ENCODE peak calls at places on chromosomes 11 and 22, in five cellular contexts. One of them, this sample, is unnamed.

GRCh38 chr11:12581923-12582322 is 92.3 kb upstream of the TEAD1 start:
- DNase-seq in lung: peak; percentile 77
- DNase-seq in MM.1S: no peak
- DNase-seq in cardiac fibroblast: peak; percentile 72
- DNase-seq in nephron progenitor cell: no peak
- DNase-seq in this sample: no peak

GRCh38 chr22:32951807-32952153 is 106.4 kb downstream of the SYN3 start:
- DNase-seq in lung: no peak
- DNase-seq in cardiac fibroblast: no peak
- DNase-seq in MM.1S: no peak
- DNase-seq in nephron progenitor cell: no peak
- DNase-seq in this sample: no peak

GRCh38 chr11:69414773-69415187 is 66.7 kb upstream of the LINC01488 start:
- DNase-seq in cardiac fibroblast: no peak
- DNase-seq in nephron progenitor cell: no peak
- DNase-seq in MM.1S: no peak
- DNase-seq in lung: no peak
- DNase-seq in this sample: no peak

GRCh38 chr11:38900156-38900679 is 2302.2 kb upstream of the RAG2 start:
- DNase-seq in cardiac fibroblast: no peak
- DNase-seq in lung: no peak
- DNase-seq in MM.1S: no peak
- DNase-seq in nephron progenitor cell: no peak
- DNase-seq in this sample: no peak

GRCh38 chr11:3617990-3618389 is 23.8 kb downstream of the ART5 start:
- DNase-seq in lung: no peak
- DNase-seq in nephron progenitor cell: no peak
- DNase-seq in cardiac fibroblast: no peak
- DNase-seq in MM.1S: no peak
- DNase-seq in this sample: no peak

GRCh38 chr11:61888043-61888442 is 3.3 kb downstream of the FADS3 start:
- DNase-seq in cardiac fibroblast: peak; percentile 97
- DNase-seq in lung: peak; percentile 68
- DNase-seq in MM.1S: no peak
- DNase-seq in nephron progenitor cell: no peak
- DNase-seq in this sample: no peak

GRCh38 chr11:75159081-75159953 is 8.4 kb downstream of the SLCO2B1 start:
- DNase-seq in cardiac fibroblast: no peak
- DNase-seq in lung: no peak
- DNase-seq in MM.1S: no peak
- DNase-seq in nephron progenitor cell: no peak
- DNase-seq in this sample: no peak

GRCh38 chr11:123783536-123783935 is 22.6 kb downstream of the OR6M1 start:
- DNase-seq in cardiac fibroblast: no peak
- DNase-seq in MM.1S: no peak
- DNase-seq in nephron progenitor cell: no peak
- DNase-seq in lung: no peak
- DNase-seq in this sample: no peak

GRCh38 chr11:119666463-119667131 is 62.4 kb downstream of the NECTIN1 start:
- DNase-seq in lung: peak; percentile 81
- DNase-seq in MM.1S: peak; percentile 68
- DNase-seq in cardiac fibroblast: peak; percentile 76
- DNase-seq in nephron progenitor cell: peak; percentile 87
- DNase-seq in this sample: peak; percentile 88

GRCh38 chr22:27045103-27045940 is 387.9 kb downstream of the MIAT start:
- DNase-seq in MM.1S: no peak
- DNase-seq in cardiac fibroblast: peak; percentile 49
- DNase-seq in nephron progenitor cell: no peak
- DNase-seq in lung: no peak
- DNase-seq in this sample: no peak

GRCh38 chr22:37759281-37759680 is 48.5 kb upstream of the GCAT start:
- DNase-seq in cardiac fibroblast: no peak
- DNase-seq in MM.1S: no peak
- DNase-seq in nephron progenitor cell: no peak
- DNase-seq in lung: no peak
- DNase-seq in this sample: no peak

GRCh38 chr11:34970480-34970879 is 54.1 kb downstream of the PDHX start:
- DNase-seq in cardiac fibroblast: no peak
- DNase-seq in lung: no peak
- DNase-seq in MM.1S: peak; percentile 29
- DNase-seq in nephron progenitor cell: no peak
- DNase-seq in this sample: no peak

GRCh38 chr22:25485626-25486545 is 78.6 kb upstream of the GRK3 start:
- DNase-seq in cardiac fibroblast: no peak
- DNase-seq in lung: no peak
- DNase-seq in MM.1S: no peak
- DNase-seq in nephron progenitor cell: no peak
- DNase-seq in this sample: peak; percentile 34

GRCh38 chr22:44472583-44472982 is 25.4 kb downstream of the RTL6 start:
- DNase-seq in lung: no peak
- DNase-seq in nephron progenitor cell: no peak
- DNase-seq in MM.1S: no peak
- DNase-seq in cardiac fibroblast: no peak
- DNase-seq in this sample: no peak

GRCh38 chr11:12260731-12261521 is 116.4 kb upstream of the PARVA start:
- DNase-seq in cardiac fibroblast: no peak
- DNase-seq in MM.1S: no peak
- DNase-seq in lung: no peak
- DNase-seq in nephron progenitor cell: no peak
- DNase-seq in this sample: no peak

GRCh38 chr11:69654660-69655478 is 13.9 kb downstream of the CCND1 start:
- DNase-seq in lung: no peak
- DNase-seq in MM.1S: no peak
- DNase-seq in cardiac fibroblast: peak; percentile 57
- DNase-seq in nephron progenitor cell: no peak
- DNase-seq in this sample: no peak

GRCh38 chr22:46111645-46112306 is 38.5 kb upstream of the PPARA start:
- DNase-seq in cardiac fibroblast: peak; percentile 43
- DNase-seq in nephron progenitor cell: peak; percentile 56
- DNase-seq in MM.1S: no peak
- DNase-seq in lung: no peak
- DNase-seq in this sample: no peak

GRCh38 chr11:134529212-134530096 is 117.4 kb upstream of the B3GAT1 start:
- DNase-seq in nephron progenitor cell: no peak
- DNase-seq in cardiac fibroblast: no peak
- DNase-seq in lung: no peak
- DNase-seq in MM.1S: no peak
- DNase-seq in this sample: no peak

GRCh38 chr11:119323532-119324033 is 6.7 kb upstream of the MCAM start:
- DNase-seq in cardiac fibroblast: peak; percentile 82
- DNase-seq in MM.1S: peak; percentile 73
- DNase-seq in nephron progenitor cell: peak; percentile 90
- DNase-seq in lung: peak; percentile 79
- DNase-seq in this sample: peak; percentile 69

GRCh38 chr11:116826751-116827431 is 2.8 kb upstream of the APOC3 start:
- DNase-seq in lung: no peak
- DNase-seq in cardiac fibroblast: no peak
- DNase-seq in nephron progenitor cell: no peak
- DNase-seq in MM.1S: no peak
- DNase-seq in this sample: no peak

GRCh38 chr11:70828498-70829159 is 423.7 kb downstream of the SHANK2 start:
- DNase-seq in nephron progenitor cell: no peak
- DNase-seq in MM.1S: no peak
- DNase-seq in lung: no peak
- DNase-seq in cardiac fibroblast: no peak
- DNase-seq in this sample: no peak

GRCh38 chr11:34356918-34357645 is 728 bp downstream of the ABTB2 start:
- DNase-seq in nephron progenitor cell: peak; percentile 72
- DNase-seq in MM.1S: peak; percentile 27
- DNase-seq in cardiac fibroblast: peak; percentile 76
- DNase-seq in lung: peak; percentile 59
- DNase-seq in this sample: peak; percentile 53

GRCh38 chr11:131231317-131231716 is 139.1 kb upstream of the NTM start:
- DNase-seq in MM.1S: no peak
- DNase-seq in nephron progenitor cell: no peak
- DNase-seq in lung: no peak
- DNase-seq in cardiac fibroblast: no peak
- DNase-seq in this sample: no peak

GRCh38 chr22:46514592-46515207 is 22.7 kb downstream of the CELSR1 start:
- DNase-seq in MM.1S: no peak
- DNase-seq in cardiac fibroblast: peak; percentile 39
- DNase-seq in nephron progenitor cell: no peak
- DNase-seq in lung: no peak
- DNase-seq in this sample: no peak

GRCh38 chr11:19220903-19221682 is 19.3 kb upstream of the CSRP3 start:
- DNase-seq in nephron progenitor cell: no peak
- DNase-seq in cardiac fibroblast: no peak
- DNase-seq in MM.1S: no peak
- DNase-seq in lung: peak; percentile 69
- DNase-seq in this sample: no peak

GRCh38 chr11:22337571-22338464 is at the start of gene SLC17A6:
- DNase-seq in MM.1S: peak; percentile 69
- DNase-seq in nephron progenitor cell: peak; percentile 76
- DNase-seq in lung: no peak
- DNase-seq in cardiac fibroblast: peak; percentile 47
- DNase-seq in this sample: peak; percentile 35

GRCh38 chr11:119377112-119377901 is 4.2 kb downstream of the USP2 start:
- DNase-seq in cardiac fibroblast: no peak
- DNase-seq in nephron progenitor cell: no peak
- DNase-seq in MM.1S: no peak
- DNase-seq in lung: no peak
- DNase-seq in this sample: peak; percentile 8

GRCh38 chr11:113242767-113243397 is 71.5 kb upstream of the TTC12 start:
- DNase-seq in lung: no peak
- DNase-seq in nephron progenitor cell: no peak
- DNase-seq in cardiac fibroblast: peak; percentile 65
- DNase-seq in MM.1S: no peak
- DNase-seq in this sample: no peak

GRCh38 chr22:40324468-40325305 is 21.6 kb upstream of the ADSL start:
- DNase-seq in MM.1S: no peak
- DNase-seq in cardiac fibroblast: no peak
- DNase-seq in nephron progenitor cell: no peak
- DNase-seq in lung: no peak
- DNase-seq in this sample: no peak

GRCh38 chr11:61429346-61429690 is 457 bp downstream of the CPSF7 start:
- DNase-seq in lung: no peak
- DNase-seq in cardiac fibroblast: peak; percentile 57
- DNase-seq in MM.1S: peak; percentile 75
- DNase-seq in nephron progenitor cell: peak; percentile 89
- DNase-seq in this sample: peak; percentile 82

GRCh38 chr11:64655901-64656601 is 65.0 kb downstream of the SLC22A12 start:
- DNase-seq in MM.1S: no peak
- DNase-seq in cardiac fibroblast: no peak
- DNase-seq in lung: no peak
- DNase-seq in nephron progenitor cell: no peak
- DNase-seq in this sample: no peak

GRCh38 chr22:17090550-17090949 is 5.8 kb downstream of the IL17RA start:
- DNase-seq in cardiac fibroblast: no peak
- DNase-seq in nephron progenitor cell: no peak
- DNase-seq in lung: no peak
- DNase-seq in MM.1S: no peak
- DNase-seq in this sample: no peak
- TF ChIP-seq CTCF in cardiac fibroblast: no peak
- TF ChIP-seq CTCF in nephron progenitor cell: no peak
- TF ChIP-seq CTCF in lung: no peak
- TF ChIP-seq CTCF in MM.1S: no peak
- TF ChIP-seq CTCF in this sample: no peak

GRCh38 chr22:24181996-24182560 is 791 bp downstream of the SUSD2 start:
- DNase-seq in nephron progenitor cell: no peak
- DNase-seq in MM.1S: no peak
- DNase-seq in lung: no peak
- DNase-seq in cardiac fibroblast: no peak
- DNase-seq in this sample: no peak
- TF ChIP-seq CTCF in nephron progenitor cell: no peak
- TF ChIP-seq CTCF in MM.1S: no peak
- TF ChIP-seq CTCF in lung: no peak
- TF ChIP-seq CTCF in cardiac fibroblast: no peak
- TF ChIP-seq CTCF in this sample: no peak

GRCh38 chr11:9092846-9093778 is 1.7 kb upstream of the SCUBE2 start:
- DNase-seq in MM.1S: no peak
- DNase-seq in cardiac fibroblast: peak; percentile 6
- DNase-seq in nephron progenitor cell: no peak
- DNase-seq in lung: no peak
- DNase-seq in this sample: peak; percentile 34

GRCh38 chr11:9096427-9096826 is 5.0 kb upstream of the SCUBE2 start:
- DNase-seq in cardiac fibroblast: no peak
- DNase-seq in MM.1S: no peak
- DNase-seq in nephron progenitor cell: no peak
- DNase-seq in lung: no peak
- DNase-seq in this sample: no peak

GRCh38 chr11:9092085-9092484 is 686 bp upstream of the SCUBE2 start:
- DNase-seq in nephron progenitor cell: no peak
- DNase-seq in lung: no peak
- DNase-seq in cardiac fibroblast: no peak
- DNase-seq in MM.1S: no peak
- DNase-seq in this sample: no peak

GRCh38 chr11:9094420-9094819 is 3.0 kb upstream of the SCUBE2 start:
- DNase-seq in MM.1S: no peak
- DNase-seq in nephron progenitor cell: no peak
- DNase-seq in lung: no peak
- DNase-seq in cardiac fibroblast: no peak
- DNase-seq in this sample: no peak

GRCh38 chr11:9095421-9095820 is 4.0 kb upstream of the SCUBE2 start:
- DNase-seq in MM.1S: no peak
- DNase-seq in lung: no peak
- DNase-seq in cardiac fibroblast: no peak
- DNase-seq in nephron progenitor cell: no peak
- DNase-seq in this sample: no peak
- TF ChIP-seq CTCF in MM.1S: peak; percentile 28
- TF ChIP-seq CTCF in lung: no peak
- TF ChIP-seq CTCF in cardiac fibroblast: no peak
- TF ChIP-seq CTCF in nephron progenitor cell: no peak
- TF ChIP-seq CTCF in this sample: peak; percentile 58

GRCh38 chr22:20180245-20180630 is 29.4 kb upstream of the CCDC188 start:
- DNase-seq in lung: no peak
- DNase-seq in nephron progenitor cell: no peak
- DNase-seq in MM.1S: no peak
- DNase-seq in cardiac fibroblast: no peak
- DNase-seq in this sample: no peak

GRCh38 chr22:20181194-20181931 is 30.5 kb upstream of the CCDC188 start:
- DNase-seq in lung: no peak
- DNase-seq in nephron progenitor cell: no peak
- DNase-seq in MM.1S: no peak
- DNase-seq in cardiac fibroblast: no peak
- DNase-seq in this sample: no peak

GRCh38 chr22:20182378-20182777 is 31.5 kb upstream of the CCDC188 start:
- DNase-seq in cardiac fibroblast: no peak
- DNase-seq in nephron progenitor cell: no peak
- DNase-seq in MM.1S: no peak
- DNase-seq in lung: no peak
- DNase-seq in this sample: no peak

GRCh38 chr22:20179455-20180244 is 28.8 kb upstream of the CCDC188 start:
- DNase-seq in cardiac fibroblast: no peak
- DNase-seq in MM.1S: no peak
- DNase-seq in nephron progenitor cell: no peak
- DNase-seq in lung: no peak
- DNase-seq in this sample: no peak

DNA sequence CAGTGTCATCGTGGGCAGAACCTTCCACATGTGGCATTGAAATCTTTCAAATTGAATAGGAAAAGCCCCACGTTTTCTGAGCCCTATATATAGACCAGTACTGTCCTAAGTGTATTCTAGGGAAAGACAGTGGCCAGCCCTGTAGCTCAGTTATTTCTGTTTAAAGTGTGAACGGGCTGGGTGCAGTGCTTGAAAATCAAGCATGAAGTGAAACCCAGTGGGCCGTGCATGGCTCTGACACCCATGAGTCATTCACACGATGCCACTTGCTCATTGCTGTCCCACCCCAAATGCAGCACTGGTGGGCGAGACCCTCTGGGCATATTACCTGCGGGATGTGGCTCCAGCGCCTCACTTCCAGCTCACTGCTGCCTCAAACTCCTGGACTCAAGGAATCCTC is 29.8 kb upstream of the CCDC188 start:
- DNase-seq in cardiac fibroblast: no peak
- DNase-seq in nephron progenitor cell: no peak
- DNase-seq in lung: no peak
- DNase-seq in MM.1S: no peak
- DNase-seq in this sample: no peak
- TF ChIP-seq CTCF in cardiac fibroblast: no peak
- TF ChIP-seq CTCF in nephron progenitor cell: no peak
- TF ChIP-seq CTCF in lung: no peak
- TF ChIP-seq CTCF in MM.1S: no peak
- TF ChIP-seq CTCF in this sample: no peak

This sample was measured in GM13977.